ENCODE peak calls at places on chromosomes 7 and 10, in eight cellular contexts. E is natural killer cell; O is endothelial cell; B is activated T-cell treated with anti-CD3 and anti-CD28 coated beads, Interleukin-2, amount 50 U/mL, for 72 hours; D is NCI-H345; K is GM04504; U is RCC 7860; P is CD8-positive, alpha-beta memory T cell. M is an unnamed sample.

GRCh38 chr7:92057375-92057774 is 76.9 kb downstream of the CYP51A1 start:
- DNase-seq in P (no peak), O (no peak), E (no peak), D (peak), U (no peak), B (no peak), K (no peak), M (no peak)

GRCh38 chr10:78778446-78779338 is 290.1 kb upstream of the ZMIZ1 start:
- DNase-seq in K (no peak), D (no peak), O (no peak), U (peak), E (no peak), P (no peak), B (no peak), M (no peak)

GRCh38 chr7:154438571-154438970 is 386.4 kb downstream of the DPP6 start:
- DNase-seq in K (no peak), D (no peak), E (no peak), O (no peak), B (no peak), P (no peak), U (no peak), M (no peak)

GRCh38 chr7:2982401-2982800 is 61.3 kb downstream of the CARD11 start:
- DNase-seq in B (no peak), K (no peak), D (no peak), E (no peak), P (no peak), U (no peak), O (no peak), M (no peak)

GRCh38 chr7:116122972-116123595 is 87.3 kb upstream of the TES start:
- DNase-seq in B (no peak), U (peak), O (peak), K (peak), P (no peak), E (no peak), D (peak), M (no peak)

GRCh38 chr10:113746188-113746950 is 5.1 kb upstream of the PLEKHS1 start:
- DNase-seq in P (no peak), U (peak), O (no peak), B (no peak), K (no peak), E (no peak), D (no peak), M (no peak)

GRCh38 chr10:90862908-90863514 is 5.2 kb upstream of the HTR7 start:
- DNase-seq in K (no peak), E (no peak), U (peak), P (no peak), O (peak), B (no peak), D (no peak), M (peak)

GRCh38 chr7:96299496-96299895 is 22.4 kb downstream of the SLC25A13 start:
- DNase-seq in O (no peak), U (peak), B (no peak), D (no peak), P (no peak), K (no peak), E (no peak), M (no peak)

GRCh38 chr7:3234851-3235250 is 66.2 kb upstream of the SDK1 start:
- DNase-seq in O (no peak), P (no peak), K (no peak), B (no peak), U (no peak), E (no peak), D (no peak), M (no peak)

GRCh38 chr7:127478040-127478386 is 85.5 kb upstream of the ZNF800 start:
- DNase-seq in P (no peak), O (no peak), E (no peak), D (no peak), U (no peak), B (no peak), K (no peak), M (no peak)

GRCh38 chr10:15558136-15558535 is 161.6 kb downstream of the ITGA8 start:
- DNase-seq in B (no peak), P (no peak), U (no peak), E (no peak), K (peak), D (no peak), O (no peak), M (no peak)

GRCh38 chr7:28986723-28987122 is 28.6 kb upstream of the TRIL start:
- DNase-seq in E (no peak), P (no peak), U (no peak), B (no peak), D (no peak), O (no peak), K (peak), M (no peak)

GRCh38 chr10:541750-542371 is 147.6 kb downstream of the DIP2C start:
- DNase-seq in B (no peak), P (no peak), K (no peak), U (no peak), O (no peak), E (no peak), D (peak), M (peak)

GRCh38 chr10:114402871-114403544 is 1.3 kb downstream of the AFAP1L2 start:
- DNase-seq in O (no peak), D (no peak), U (no peak), B (no peak), K (no peak), E (no peak), P (no peak), M (no peak)

GRCh38 chr7:36287371-36288241 is 102.1 kb upstream of the ANLN start:
- DNase-seq in P (no peak), E (no peak), D (peak), K (no peak), U (peak), B (peak), O (no peak), M (peak)

GRCh38 chr7:107948645-107949442 is 54.1 kb downstream of the LAMB1 start:
- DNase-seq in P (no peak), K (peak), U (no peak), E (no peak), B (no peak), O (no peak), D (no peak), M (no peak)

GRCh38 chr10:79286318-79286951 is 60.8 kb upstream of the PPIF start:
- DNase-seq in U (no peak), K (peak), O (no peak), P (peak), E (peak), B (peak), D (peak), M (peak)

GRCh38 chr7:2521952-2522591 is 2.5 kb downstream of the LFNG start:
- DNase-seq in K (no peak), P (peak), O (peak), E (peak), D (peak), B (peak), U (peak), M (peak)

GRCh38 chr7:142345817-142346216 is 88.0 kb upstream of the PRSS58 start:
- DNase-seq in E (no peak), P (peak), O (no peak), U (no peak), D (no peak), B (no peak), K (no peak), M (no peak)

M was measured in naive B cell.